ENCODE peak calls at places on chromosomes 5 and 9, in six cellular contexts. V, Z, C, U, T and S are unnamed samples.

GRCh38 chr5:168332042-168332441 is 40.6 kb downstream of the WWC1 start:
- DNase-seq in V (no peak), Z (no peak), C (no peak), U (no peak), T (no peak), S (no peak)

GRCh38 chr5:75364571-75365280 is 27.7 kb downstream of the HMGCR start:
- DNase-seq in V (peak; percentile 34), Z (no peak), C (peak; percentile 19), U (no peak), T (no peak), S (peak; percentile 23)

GRCh38 chr5:191949-192690 is 825 bp downstream of the LRRC14B start:
- DNase-seq in V (no peak), Z (no peak), C (no peak), U (peak; percentile 54), T (no peak), S (peak; percentile 18)

GRCh38 chr9:72362680-72363139 is 2.3 kb downstream of the ZFAND5 start:
- DNase-seq in V (no peak), Z (no peak), C (peak; percentile 92), U (no peak), T (peak; percentile 75), S (peak; percentile 31)

GRCh38 chr9:109401169-109401989 is 80.5 kb upstream of the EPB41L4B start:
- DNase-seq in V (peak; percentile 85), Z (peak; percentile 76), C (peak; percentile 57), U (no peak), T (peak; percentile 65), S (peak; percentile 76)

GRCh38 chr9:108056083-108056804 is 566.7 kb upstream of the KLF4 start:
- DNase-seq in V (no peak), Z (no peak), C (peak; percentile 82), U (no peak), T (no peak), S (no peak)

GRCh38 chr9:73701415-73702057 is 549.9 kb downstream of the ANXA1 start:
- DNase-seq in V (no peak), Z (no peak), C (peak; percentile 1), U (no peak), T (no peak), S (no peak)

GRCh38 chr9:135716045-135716444 is 14.1 kb downstream of the KCNT1 start:
- DNase-seq in V (no peak), Z (no peak), C (no peak), U (no peak), T (no peak), S (no peak)

GRCh38 chr9:81292056-81292805 is 397.1 kb downstream of the TLE1 start:
- DNase-seq in V (peak; percentile 26), Z (no peak), C (no peak), U (no peak), T (no peak), S (no peak)

GRCh38 chr5:120655828-120656435 is 191.8 kb downstream of the PRR16 start:
- DNase-seq in V (peak; percentile 49), Z (no peak), C (peak; percentile 41), U (no peak), T (peak; percentile 18), S (peak; percentile 47)

GRCh38 chr9:124513374-124513994 is 6.3 kb upstream of the NR5A1 start:
- DNase-seq in V (no peak), Z (no peak), C (no peak), U (no peak), T (no peak), S (no peak)

GRCh38 chr5:123937230-123937629 is 425.3 kb downstream of the CSNK1G3 start:
- DNase-seq in V (peak; percentile 69), Z (no peak), C (peak; percentile 68), U (no peak), T (peak; percentile 65), S (peak; percentile 46)

GRCh38 chr5:107913511-107913910 is 242.8 kb upstream of the EFNA5 start:
- DNase-seq in V (no peak), Z (no peak), C (no peak), U (no peak), T (no peak), S (no peak)

GRCh38 chr5:96871022-96871388 is 5.3 kb upstream of the ERAP2 start:
- DNase-seq in V (no peak), Z (no peak), C (no peak), U (no peak), T (no peak), S (no peak)

GRCh38 chr5:145068696-145069095 is 766.4 kb downstream of the PRELID2 start:
- DNase-seq in V (no peak), Z (no peak), C (no peak), U (no peak), T (no peak), S (no peak)

GRCh38 chr9:91245432-91246313 is 116.0 kb downstream of the AUH start:
- DNase-seq in V (no peak), Z (no peak), C (peak; percentile 60), U (no peak), T (no peak), S (no peak)

GRCh38 chr5:51664491-51665294 is 281.4 kb downstream of the ISL1 start:
- DNase-seq in V (no peak), Z (no peak), C (no peak), U (no peak), T (no peak), S (no peak)

GRCh38 chr5:135706893-135707292 is 127.6 kb upstream of the SLC25A48 start:
- DNase-seq in V (peak; percentile 10), Z (no peak), C (no peak), U (no peak), T (no peak), S (no peak)

GRCh38 chr9:68750179-68750685 is 45.2 kb downstream of the PIP5K1B start:
- DNase-seq in V (no peak), Z (no peak), C (no peak), U (no peak), T (no peak), S (no peak)

GRCh38 chr5:160260006-160260775 is 30.9 kb downstream of the FABP6 start:
- DNase-seq in V (no peak), Z (no peak), C (no peak), U (peak; percentile 29), T (no peak), S (no peak)

GRCh38 chr5:172410160-172410559 is 44.2 kb downstream of the SH3PXD2B start:
- DNase-seq in V (no peak), Z (no peak), C (peak; percentile 48), U (no peak), T (no peak), S (no peak)

GRCh38 chr5:65924366-65925093 is 1.8 kb upstream of the ERBIN start:
- DNase-seq in V (no peak), Z (no peak), C (no peak), U (no peak), T (peak; percentile 12), S (no peak)

GRCh38 chr9:96885424-96885823 is 31.1 kb upstream of the ZNF782 start:
- DNase-seq in V (no peak), Z (no peak), C (no peak), U (no peak), T (no peak), S (no peak)

GRCh38 chr5:84292000-84292642 is 92.6 kb downstream of the EDIL3 start:
- DNase-seq in V (no peak), Z (no peak), C (no peak), U (no peak), T (no peak), S (no peak)

DNA sequence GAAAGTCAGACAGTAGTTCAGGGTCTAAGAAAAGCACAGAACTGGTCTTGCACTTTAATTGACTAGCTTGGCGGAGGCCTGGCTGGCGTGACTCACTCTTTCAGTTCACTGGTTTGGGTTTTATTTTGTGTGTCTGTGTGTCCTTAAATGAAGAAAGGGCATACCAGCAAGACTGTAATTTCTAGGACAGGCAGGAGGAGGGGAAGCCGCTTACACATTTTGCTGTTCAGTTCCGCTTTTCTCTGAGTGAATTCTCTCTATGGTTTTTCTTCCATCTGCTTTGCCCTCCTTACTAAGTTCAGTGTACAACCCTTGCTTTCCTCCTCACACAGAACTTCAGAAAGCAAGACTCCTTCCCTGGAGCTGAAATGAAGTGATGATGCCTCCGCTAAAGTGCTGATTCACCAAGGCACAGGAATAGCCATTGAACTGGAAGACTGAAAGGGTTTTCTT is 150.8 kb downstream of the MEF2C start:
- DNase-seq in V (no peak), Z (no peak), C (peak; percentile 27), U (no peak), T (no peak), S (no peak)
- TF ChIP-seq CTCF in V (no peak), Z (no peak), C (no peak), U (no peak), T (no peak), S (no peak)

DNA sequence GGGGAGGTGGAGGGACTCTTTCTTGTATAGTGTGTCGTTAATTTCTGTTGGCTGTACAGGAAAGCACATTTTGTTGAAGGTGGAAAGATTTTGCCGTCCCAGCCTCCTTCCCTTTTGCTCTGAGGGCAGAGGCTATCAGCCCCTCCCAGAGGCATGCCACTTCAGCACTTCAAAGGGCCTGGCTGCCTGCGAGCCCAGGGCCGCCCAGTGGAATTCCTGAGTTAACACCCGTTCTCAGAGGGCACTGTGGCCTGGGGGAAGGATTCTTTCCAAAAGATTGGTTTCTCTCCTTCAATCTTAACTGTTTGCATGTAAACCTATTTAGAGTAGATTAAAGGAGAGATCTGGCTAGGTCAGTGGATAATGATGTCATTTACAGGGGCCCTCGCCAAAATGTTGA is 238.6 kb downstream of the FANCC start:
- DNase-seq in V (peak; percentile 58), Z (no peak), C (no peak), U (peak; percentile 83), T (no peak), S (no peak)
- TF ChIP-seq CTCF in V (peak; percentile 15), Z (peak; percentile 35), C (no peak), U (peak; percentile 26), T (no peak), S (no peak)

DNA sequence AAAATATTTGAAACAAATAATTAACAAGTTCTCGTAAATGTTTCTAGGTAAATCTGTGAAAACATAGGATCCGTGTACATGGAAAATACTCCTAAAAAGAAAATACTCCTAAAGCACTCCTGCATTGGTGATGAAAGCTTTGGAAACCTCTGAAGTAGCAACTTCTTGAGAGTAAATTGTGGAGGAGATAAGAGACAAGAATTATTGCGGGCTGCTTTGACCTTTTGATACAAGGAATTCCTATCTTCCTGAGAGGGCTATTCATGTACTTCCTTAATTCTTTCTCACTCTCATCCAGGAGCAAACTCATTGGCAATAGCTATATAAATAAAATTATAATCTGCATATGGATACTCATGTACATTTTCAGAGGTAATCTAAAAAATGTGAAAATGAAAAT is 158.4 kb upstream of the PIK3R1 start:
- DNase-seq in V (no peak), Z (no peak), C (no peak), U (no peak), T (no peak), S (no peak)
- TF ChIP-seq CTCF in V (no peak), Z (no peak), C (no peak), U (no peak), T (no peak), S (no peak)

GRCh38 chr5:42995152-42995751 is 44.9 kb downstream of the ANXA2R start:
- DNase-seq in V (no peak), Z (no peak), C (peak; percentile 56), U (no peak), T (no peak), S (no peak)
- TF ChIP-seq CTCF in V (no peak), Z (no peak), C (no peak), U (no peak), T (no peak), S (peak; percentile 60)

DNA sequence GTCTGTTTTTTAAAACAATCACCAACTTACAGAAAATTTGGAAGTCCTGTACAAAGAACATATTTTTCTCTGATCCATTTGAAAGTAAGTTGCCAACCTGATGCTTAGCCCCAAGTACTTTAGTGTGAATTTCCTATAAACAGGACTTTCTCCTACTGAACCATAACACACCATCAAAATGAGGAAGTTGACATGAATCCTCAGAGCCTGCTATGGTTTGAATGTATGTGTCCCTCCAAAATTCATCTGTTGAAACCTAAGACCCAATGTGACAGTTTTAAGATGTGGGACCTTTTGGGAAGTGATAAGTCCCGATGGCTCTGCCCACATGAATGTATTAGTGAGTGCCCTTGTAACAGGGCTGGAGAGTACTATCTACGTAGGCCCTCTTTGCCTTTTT is 6.4 kb upstream of the ACOT12 start:
- DNase-seq in V (no peak), Z (no peak), C (no peak), U (no peak), T (no peak), S (no peak)
- TF ChIP-seq CTCF in V (no peak), Z (no peak), C (no peak), U (no peak), T (no peak), S (no peak)